ENCODE peak calls at places on chromosomes 11 and 22, in five cellular contexts. Q is activated CD4-positive, alpha-beta T cell treated with anti-CD3 and anti-CD28 coated beads, Interleukin-2, amount 50 U/mL, for 4 hours; C is mucosa of gallbladder; T is AG04450; B is NCI-H2171. W is an unnamed sample.

GRCh38 chr11:69922596-69923111 is 103.4 kb upstream of the FGF3 start:
- DNase-seq in Q (no peak), T (no peak), C (no peak), B (no peak), W (no peak)

GRCh38 chr11:75286826-75287465 is 46.4 kb downstream of the TPBGL start:
- DNase-seq in B (no peak), Q (no peak), C (no peak), T (no peak), W (no peak)

GRCh38 chr11:36364551-36364950 is 68.5 kb downstream of the PRR5L start:
- DNase-seq in T (no peak), C (no peak), Q (no peak), B (no peak), W (no peak)

GRCh38 chr11:119982517-119983239 is 155.2 kb downstream of the TRIM29 start:
- DNase-seq in B (no peak), C (no peak), Q (no peak), T (no peak), W (no peak)

GRCh38 chr11:62689421-62690183 is at the start of gene LRRN4CL:
- DNase-seq in Q (no peak), C (peak; percentile 65), T (peak; percentile 85), B (no peak), W (no peak)

GRCh38 chr22:41951898-41952474 is at the start of gene SMIM45:
- DNase-seq in B (peak; percentile 92), T (no peak), C (no peak), Q (no peak), W (no peak)

GRCh38 chr11:102564110-102564509 is 33.6 kb upstream of the MMP7 start:
- DNase-seq in B (no peak), T (peak; percentile 10), C (no peak), Q (no peak), W (no peak)

GRCh38 chr22:35219012-35219411 is 38.3 kb upstream of the HMGXB4 start:
- DNase-seq in Q (no peak), B (no peak), C (no peak), T (peak; percentile 7), W (no peak)

GRCh38 chr11:898160-898517 is 12.5 kb downstream of the CHID1 start:
- DNase-seq in B (no peak), C (no peak), Q (no peak), T (no peak), W (no peak)

GRCh38 chr22:28544431-28544868 is 135.2 kb downstream of the TTC28 start:
- DNase-seq in Q (no peak), T (no peak), B (no peak), C (no peak), W (no peak)